ENCODE peak calls at places on chromosomes 5 and 9, in six cellular contexts. One of them, this sample, is unnamed.

GRCh38 chr5:159310492-159310891 is 19.8 kb downstream of the IL12B start:
- DNase-seq in body of pancreas: peak
- DNase-seq in esophagus squamous epithelium: peak
- DNase-seq in AG04450: no peak
- DNase-seq in ovary: peak
- DNase-seq in fibroblast of lung: no peak
- DNase-seq in this sample: no peak

GRCh38 chr9:119509291-119509905 is 140.2 kb upstream of the BRINP1 start:
- DNase-seq in body of pancreas: no peak
- DNase-seq in esophagus squamous epithelium: no peak
- DNase-seq in AG04450: no peak
- DNase-seq in ovary: no peak
- DNase-seq in fibroblast of lung: no peak
- DNase-seq in this sample: no peak

GRCh38 chr9:87256973-87257372 is 240.7 kb upstream of the DAPK1 start:
- DNase-seq in body of pancreas: no peak
- DNase-seq in esophagus squamous epithelium: no peak
- DNase-seq in AG04450: no peak
- DNase-seq in ovary: no peak
- DNase-seq in fibroblast of lung: no peak
- DNase-seq in this sample: no peak

GRCh38 chr5:141757402-141757801 is 75.4 kb upstream of the ARAP3 start:
- DNase-seq in body of pancreas: no peak
- DNase-seq in esophagus squamous epithelium: no peak
- DNase-seq in AG04450: no peak
- DNase-seq in ovary: no peak
- DNase-seq in fibroblast of lung: peak
- DNase-seq in this sample: peak

GRCh38 chr5:67487862-67488261 is 291.3 kb upstream of the CD180 start:
- DNase-seq in body of pancreas: no peak
- DNase-seq in esophagus squamous epithelium: no peak
- DNase-seq in AG04450: no peak
- DNase-seq in ovary: no peak
- DNase-seq in fibroblast of lung: no peak
- DNase-seq in this sample: no peak

GRCh38 chr5:15499528-15500325 is at the start of gene FBXL7:
- DNase-seq in body of pancreas: peak
- DNase-seq in esophagus squamous epithelium: no peak
- DNase-seq in AG04450: peak
- DNase-seq in ovary: peak
- DNase-seq in fibroblast of lung: peak
- DNase-seq in this sample: peak

GRCh38 chr5:96577909-96578308 is 84.3 kb upstream of the CAST start:
- DNase-seq in body of pancreas: no peak
- DNase-seq in esophagus squamous epithelium: no peak
- DNase-seq in AG04450: no peak
- DNase-seq in ovary: no peak
- DNase-seq in fibroblast of lung: peak
- DNase-seq in this sample: peak

GRCh38 chr9:32644698-32645097 is 9.2 kb upstream of the TAF1L start:
- DNase-seq in body of pancreas: no peak
- DNase-seq in esophagus squamous epithelium: no peak
- DNase-seq in AG04450: peak
- DNase-seq in ovary: no peak
- DNase-seq in fibroblast of lung: no peak
- DNase-seq in this sample: peak

GRCh38 chr5:150044712-150045111 is 41.6 kb downstream of the CSF1R start:
- DNase-seq in body of pancreas: no peak
- DNase-seq in esophagus squamous epithelium: no peak
- DNase-seq in AG04450: no peak
- DNase-seq in ovary: no peak
- DNase-seq in fibroblast of lung: no peak
- DNase-seq in this sample: no peak

GRCh38 chr5:177204281-177204680 is 70.7 kb downstream of the NSD1 start:
- DNase-seq in body of pancreas: no peak
- DNase-seq in esophagus squamous epithelium: no peak
- DNase-seq in AG04450: no peak
- DNase-seq in ovary: no peak
- DNase-seq in fibroblast of lung: no peak
- DNase-seq in this sample: no peak

GRCh38 chr9:109401169-109401989 is 80.5 kb upstream of the EPB41L4B start:
- DNase-seq in body of pancreas: peak
- DNase-seq in esophagus squamous epithelium: no peak
- DNase-seq in AG04450: no peak
- DNase-seq in ovary: peak
- DNase-seq in fibroblast of lung: peak
- DNase-seq in this sample: peak

GRCh38 chr5:101370240-101370639 is 467.2 kb upstream of the ST8SIA4 start:
- DNase-seq in body of pancreas: no peak
- DNase-seq in esophagus squamous epithelium: no peak
- DNase-seq in AG04450: no peak
- DNase-seq in ovary: no peak
- DNase-seq in fibroblast of lung: no peak
- DNase-seq in this sample: no peak

GRCh38 chr9:91580136-91580535 is 156.5 kb upstream of the NFIL3 start:
- DNase-seq in body of pancreas: no peak
- DNase-seq in esophagus squamous epithelium: no peak
- DNase-seq in AG04450: no peak
- DNase-seq in ovary: no peak
- DNase-seq in fibroblast of lung: peak
- DNase-seq in this sample: peak

GRCh38 chr9:75988663-75989062 is 98.2 kb downstream of the PCSK5 start:
- DNase-seq in body of pancreas: no peak
- DNase-seq in esophagus squamous epithelium: no peak
- DNase-seq in AG04450: no peak
- DNase-seq in ovary: no peak
- DNase-seq in fibroblast of lung: no peak
- DNase-seq in this sample: no peak

GRCh38 chr5:490116-491094 is 33.8 kb downstream of the SLC9A3 start:
- DNase-seq in body of pancreas: no peak
- DNase-seq in esophagus squamous epithelium: no peak
- DNase-seq in AG04450: no peak
- DNase-seq in ovary: no peak
- DNase-seq in fibroblast of lung: no peak
- DNase-seq in this sample: no peak

GRCh38 chr9:99411068-99411467 is 189.0 kb downstream of the SEC61B start:
- DNase-seq in body of pancreas: no peak
- DNase-seq in esophagus squamous epithelium: no peak
- DNase-seq in AG04450: peak
- DNase-seq in ovary: no peak
- DNase-seq in fibroblast of lung: peak
- DNase-seq in this sample: no peak

DNA sequence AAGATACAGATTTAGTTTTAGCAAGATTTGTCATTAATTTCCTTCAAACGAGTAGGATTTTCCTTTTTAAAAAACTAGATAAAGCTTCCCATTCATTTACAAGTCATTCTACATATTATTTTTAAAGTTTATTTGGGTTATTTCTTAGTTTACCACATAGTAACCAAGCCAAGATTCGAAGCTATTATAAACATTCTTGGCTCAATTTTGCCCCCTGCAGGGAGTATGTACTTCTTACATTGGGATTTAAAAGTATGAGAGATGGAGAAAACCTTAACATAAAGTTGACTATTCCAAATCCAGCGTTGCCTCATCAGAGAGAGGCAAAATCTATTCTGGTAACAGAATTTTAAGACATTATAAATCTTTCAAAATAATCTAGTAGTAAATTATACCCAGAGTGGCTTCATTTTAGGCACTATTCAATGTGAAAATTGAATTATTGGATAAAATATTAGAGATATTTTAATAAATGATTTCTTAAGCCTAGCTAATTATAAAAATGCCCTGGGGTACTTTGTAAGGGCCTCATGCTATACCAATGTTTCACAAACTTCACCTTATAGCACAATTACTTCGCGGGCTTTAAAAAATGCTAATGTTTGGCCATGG is 39.1 kb downstream of the FBN2 start:
- DNase-seq in body of pancreas: no peak
- DNase-seq in esophagus squamous epithelium: no peak
- DNase-seq in AG04450: peak
- DNase-seq in ovary: no peak
- DNase-seq in fibroblast of lung: peak
- DNase-seq in this sample: peak
- TF ChIP-seq CTCF in body of pancreas: no peak
- TF ChIP-seq CTCF in esophagus squamous epithelium: no peak
- TF ChIP-seq CTCF in AG04450: peak
- TF ChIP-seq CTCF in ovary: no peak
- TF ChIP-seq CTCF in fibroblast of lung: peak
- TF ChIP-seq CTCF in this sample: peak

GRCh38 chr5:137497396-137498290 is 1.5 kb downstream of the SPOCK1 start:
- DNase-seq in body of pancreas: no peak
- DNase-seq in esophagus squamous epithelium: no peak
- DNase-seq in AG04450: no peak
- DNase-seq in ovary: no peak
- DNase-seq in fibroblast of lung: no peak
- DNase-seq in this sample: no peak
- H3K4me3 ChIP-seq in body of pancreas: no peak
- H3K4me3 ChIP-seq in esophagus squamous epithelium: peak
- H3K4me3 ChIP-seq in AG04450: peak
- H3K4me3 ChIP-seq in ovary: peak
- H3K4me3 ChIP-seq in fibroblast of lung: no peak
- H3K4me3 ChIP-seq in this sample: peak

GRCh38 chr5:91095786-91096380 is 287.2 kb downstream of the ARRDC3 start:
- DNase-seq in body of pancreas: no peak
- DNase-seq in esophagus squamous epithelium: no peak
- DNase-seq in AG04450: no peak
- DNase-seq in ovary: no peak
- DNase-seq in fibroblast of lung: no peak
- DNase-seq in this sample: no peak
- TF ChIP-seq CTCF in body of pancreas: no peak
- TF ChIP-seq CTCF in esophagus squamous epithelium: no peak
- TF ChIP-seq CTCF in AG04450: no peak
- TF ChIP-seq CTCF in ovary: no peak
- TF ChIP-seq CTCF in fibroblast of lung: no peak
- TF ChIP-seq CTCF in this sample: no peak

GRCh38 chr5:31194892-31195291 is 1.4 kb downstream of the CDH6 start:
- DNase-seq in body of pancreas: no peak
- DNase-seq in esophagus squamous epithelium: no peak
- DNase-seq in AG04450: no peak
- DNase-seq in ovary: no peak
- DNase-seq in fibroblast of lung: no peak
- DNase-seq in this sample: no peak

GRCh38 chr5:31194458-31194808 is 947 bp downstream of the CDH6 start:
- DNase-seq in body of pancreas: no peak
- DNase-seq in esophagus squamous epithelium: no peak
- DNase-seq in AG04450: no peak
- DNase-seq in ovary: no peak
- DNase-seq in fibroblast of lung: peak
- DNase-seq in this sample: peak

GRCh38 chr5:31192442-31192841 is 1.0 kb upstream of the CDH6 start:
- DNase-seq in body of pancreas: no peak
- DNase-seq in esophagus squamous epithelium: no peak
- DNase-seq in AG04450: no peak
- DNase-seq in ovary: no peak
- DNase-seq in fibroblast of lung: no peak
- DNase-seq in this sample: peak

GRCh38 chr5:31193026-31193425 is 460 bp upstream of the CDH6 start:
- DNase-seq in body of pancreas: no peak
- DNase-seq in esophagus squamous epithelium: no peak
- DNase-seq in AG04450: no peak
- DNase-seq in ovary: no peak
- DNase-seq in fibroblast of lung: no peak
- DNase-seq in this sample: no peak

GRCh38 chr5:31193591-31194457 is at the start of gene CDH6:
- DNase-seq in body of pancreas: no peak
- DNase-seq in esophagus squamous epithelium: no peak
- DNase-seq in AG04450: peak
- DNase-seq in ovary: no peak
- DNase-seq in fibroblast of lung: peak
- DNase-seq in this sample: peak
- H3K4me3 ChIP-seq in body of pancreas: no peak
- H3K4me3 ChIP-seq in esophagus squamous epithelium: peak
- H3K4me3 ChIP-seq in AG04450: peak
- H3K4me3 ChIP-seq in ovary: peak
- H3K4me3 ChIP-seq in fibroblast of lung: peak
- H3K4me3 ChIP-seq in this sample: peak

GRCh38 chr9:38415846-38416245 is 8.4 kb downstream of the IGFBPL1 start:
- DNase-seq in body of pancreas: no peak
- DNase-seq in esophagus squamous epithelium: no peak
- DNase-seq in AG04450: no peak
- DNase-seq in ovary: no peak
- DNase-seq in fibroblast of lung: no peak
- DNase-seq in this sample: no peak

GRCh38 chr9:38416461-38416860 is 7.8 kb downstream of the IGFBPL1 start:
- DNase-seq in body of pancreas: no peak
- DNase-seq in esophagus squamous epithelium: no peak
- DNase-seq in AG04450: no peak
- DNase-seq in ovary: no peak
- DNase-seq in fibroblast of lung: no peak
- DNase-seq in this sample: no peak

GRCh38 chr9:38418366-38418765 is 5.9 kb downstream of the IGFBPL1 start:
- DNase-seq in body of pancreas: no peak
- DNase-seq in esophagus squamous epithelium: no peak
- DNase-seq in AG04450: no peak
- DNase-seq in ovary: no peak
- DNase-seq in fibroblast of lung: no peak
- DNase-seq in this sample: no peak

GRCh38 chr9:38419216-38419615 is 5.0 kb downstream of the IGFBPL1 start:
- DNase-seq in body of pancreas: no peak
- DNase-seq in esophagus squamous epithelium: no peak
- DNase-seq in AG04450: no peak
- DNase-seq in ovary: no peak
- DNase-seq in fibroblast of lung: no peak
- DNase-seq in this sample: no peak

DNA sequence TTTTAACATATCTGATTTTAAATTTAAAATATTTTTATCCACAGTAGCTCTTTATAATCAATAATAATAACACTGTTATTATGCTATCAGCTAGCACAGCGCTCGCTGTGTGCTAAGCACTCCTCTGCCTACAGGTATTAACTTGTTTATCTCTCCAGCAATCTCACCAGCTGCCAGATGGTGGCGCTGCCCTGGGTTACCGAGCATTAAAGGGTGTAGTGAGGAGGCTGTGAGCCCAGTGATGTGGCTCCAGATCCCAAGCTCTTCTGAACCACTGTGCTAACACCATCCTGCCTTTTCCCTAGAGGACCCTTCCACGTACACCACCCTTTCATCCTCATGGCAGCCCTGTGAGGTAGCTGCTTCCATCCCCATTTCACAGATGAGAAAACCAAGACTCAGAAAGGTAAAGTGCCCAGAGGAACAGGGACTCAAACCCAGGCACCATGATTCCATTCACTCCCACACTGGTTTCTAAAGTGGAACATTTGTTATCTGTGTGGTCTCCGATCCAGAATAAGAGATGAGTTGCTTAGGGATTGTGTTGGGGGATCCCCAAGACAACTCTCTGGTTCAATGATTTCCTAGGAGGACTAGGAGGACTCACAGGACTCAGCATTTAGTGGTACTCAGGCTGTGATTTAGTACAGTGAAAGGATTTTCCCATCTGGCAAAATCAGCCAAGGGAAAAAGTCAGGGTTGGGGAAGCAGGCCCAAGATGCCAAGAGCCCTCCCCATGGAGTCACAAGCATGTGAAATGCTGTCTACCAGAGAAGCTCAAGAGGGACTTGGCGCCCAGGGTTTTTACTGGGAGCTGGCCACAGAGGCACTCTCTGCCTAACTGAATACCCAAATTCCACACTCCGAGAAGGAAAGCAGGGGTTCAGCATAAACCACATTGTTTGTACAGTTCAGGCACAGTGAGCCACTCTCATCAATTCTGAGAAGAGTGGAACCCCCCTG is 7.0 kb downstream of the IGFBPL1 start:
- DNase-seq in body of pancreas: no peak
- DNase-seq in esophagus squamous epithelium: no peak
- DNase-seq in AG04450: no peak
- DNase-seq in ovary: no peak
- DNase-seq in fibroblast of lung: no peak
- DNase-seq in this sample: no peak
- TF ChIP-seq CTCF in body of pancreas: no peak
- TF ChIP-seq CTCF in esophagus squamous epithelium: peak
- TF ChIP-seq CTCF in AG04450: peak
- TF ChIP-seq CTCF in ovary: no peak
- TF ChIP-seq CTCF in fibroblast of lung: peak
- TF ChIP-seq CTCF in this sample: peak